ENCODE peak calls at places on chromosome 14, in ten cellular contexts. W is T-cell, I is endothelial cell, S is MCF 10A, D is head of caudate nucleus, E is CD14-positive monocyte, Y is GM04504, A is epithelial cell of esophagus, O is SJSA1, P is EL. T is an unnamed sample.
A peak's percentile ranks its signal among the peaks of the same experiment; 100 is the strongest.

GRCh38 chr14:73173092-73173735 is 36.9 kb downstream of the PSEN1 start:
- DNase-seq in W (no peak), I (no peak), S (peak; percentile 60), D (peak; percentile 65), E (no peak), Y (no peak), A (peak; percentile 55), O (peak; percentile 27), P (peak; percentile 54), T (no peak)

GRCh38 chr14:67728258-67728657 is 26.6 kb downstream of the RDH12 start:
- DNase-seq in W (no peak), I (no peak), S (no peak), D (no peak), E (no peak), Y (no peak), A (no peak), O (no peak), P (no peak), T (no peak)

GRCh38 chr14:95062946-95063345 is 94.4 kb downstream of the DICER1 start:
- DNase-seq in W (no peak), I (no peak), S (no peak), D (no peak), E (no peak), Y (no peak), A (no peak), O (no peak), P (no peak), T (no peak)

GRCh38 chr14:33668066-33668465 is 282.8 kb downstream of the EGLN3 start:
- DNase-seq in W (no peak), I (no peak), S (peak; percentile 27), D (no peak), E (no peak), Y (no peak), A (no peak), O (peak; percentile 79), P (peak; percentile 78), T (no peak)

GRCh38 chr14:101912841-101913240 is 51.5 kb upstream of the DYNC1H1 start:
- DNase-seq in W (no peak), I (no peak), S (no peak), D (no peak), E (no peak), Y (no peak), A (no peak), O (no peak), P (no peak), T (no peak)

GRCh38 chr14:98605043-98605442 is 667.0 kb downstream of the BCL11B start:
- DNase-seq in W (no peak), I (no peak), S (no peak), D (no peak), E (no peak), Y (no peak), A (no peak), O (no peak), P (no peak), T (no peak)

GRCh38 chr14:58822856-58823255 is 185.1 kb downstream of the DACT1 start:
- DNase-seq in W (no peak), I (no peak), S (no peak), D (no peak), E (no peak), Y (no peak), A (no peak), O (no peak), P (no peak), T (no peak)

GRCh38 chr14:59278111-59278510 is 89.6 kb downstream of the DAAM1 start:
- DNase-seq in W (no peak), I (no peak), S (peak; percentile 84), D (no peak), E (no peak), Y (peak; percentile 55), A (peak; percentile 91), O (peak; percentile 84), P (peak; percentile 93), T (no peak)

GRCh38 chr14:74562515-74563232 is 49.4 kb downstream of the LTBP2 start:
- DNase-seq in W (no peak), I (no peak), S (peak; percentile 56), D (no peak), E (no peak), Y (no peak), A (peak; percentile 32), O (no peak), P (no peak), T (no peak)